ENCODE peak calls at places on chromosome 20, in six cellular contexts. G is H7, M is left cardiac atrium, T is left ventricle myocardium superior, H is NCI-H2029, W is NCI-H2171 treated with DMSO at 0.1 percent for 48 hours. J is an unnamed sample.

GRCh38 chr20:35007891-35008290 is 52.2 kb downstream of the MYH7B start:
- DNase-seq in G (peak; percentile 30), M (peak; percentile 7), T (peak; percentile 16), H (no peak), W (no peak), J (no peak)

GRCh38 chr20:61508301-61508700 is 256.2 kb downstream of the CDH4 start:
- DNase-seq in G (no peak), M (no peak), T (no peak), H (no peak), W (no peak), J (no peak)

GRCh38 chr20:63738687-63739128 is 868 bp upstream of the SLC2A4RG start:
- DNase-seq in G (no peak), M (peak; percentile 77), T (peak; percentile 86), H (no peak), W (peak; percentile 50), J (peak; percentile 82)

GRCh38 chr20:49690899-49691620 is 22.6 kb downstream of the B4GALT5 start:
- DNase-seq in G (no peak), M (no peak), T (no peak), H (no peak), W (no peak), J (no peak)

GRCh38 chr20:13735829-13736228 is 48.9 kb downstream of the ESF1 start:
- DNase-seq in G (no peak), M (no peak), T (no peak), H (no peak), W (no peak), J (no peak)

GRCh38 chr20:1326031-1326930 is 2.7 kb downstream of the SDCBP2 start:
- DNase-seq in G (no peak), M (peak; percentile 57), T (no peak), H (no peak), W (no peak), J (no peak)

GRCh38 chr20:10171864-10172751 is 46.5 kb upstream of the SNAP25 start:
- DNase-seq in G (peak; percentile 83), M (peak; percentile 45), T (peak; percentile 31), H (peak; percentile 70), W (peak; percentile 97), J (peak; percentile 71)

GRCh38 chr20:42530855-42531674 is 658.6 kb downstream of the PTPRT start:
- DNase-seq in G (peak; percentile 45), M (no peak), T (no peak), H (peak; percentile 35), W (peak; percentile 33), J (peak; percentile 13)

GRCh38 chr20:31824554-31825313 is 5.6 kb downstream of the MYLK2 start:
- DNase-seq in G (peak; percentile 32), M (no peak), T (no peak), H (peak; percentile 63), W (no peak), J (no peak)

GRCh38 chr20:18391686-18392085 is 75.1 kb downstream of the DZANK1 start:
- DNase-seq in G (no peak), M (no peak), T (no peak), H (no peak), W (no peak), J (no peak)

GRCh38 chr20:57076202-57076651 is 190.2 kb downstream of the BMP7 start:
- DNase-seq in G (no peak), M (no peak), T (no peak), H (no peak), W (no peak), J (no peak)

GRCh38 chr20:63495771-63496403 is 3.0 kb downstream of the EEF1A2 start:
- DNase-seq in G (peak; percentile 97), M (peak; percentile 75), T (peak; percentile 82), H (peak; percentile 16), W (peak; percentile 63), J (peak; percentile 87)

GRCh38 chr20:36957875-36958667 is 6.6 kb upstream of the SAMHD1 start:
- DNase-seq in G (no peak), M (no peak), T (no peak), H (no peak), W (no peak), J (no peak)

GRCh38 chr20:47146703-47147102 is 209.8 kb downstream of the ZMYND8 start:
- DNase-seq in G (no peak), M (no peak), T (no peak), H (no peak), W (no peak), J (no peak)

GRCh38 chr20:64223526-64224067 is 32.0 kb upstream of the PCMTD2 start:
- DNase-seq in G (peak; percentile 98), M (peak; percentile 44), T (peak; percentile 70), H (peak; percentile 57), W (no peak), J (peak; percentile 92)

GRCh38 chr20:10061641-10062040 is 26.9 kb downstream of the ANKEF1 start:
- DNase-seq in G (no peak), M (no peak), T (no peak), H (peak; percentile 46), W (peak; percentile 100), J (no peak)

GRCh38 chr20:43938017-43938655 is 23.5 kb downstream of the TOX2 start:
- DNase-seq in G (no peak), M (no peak), T (no peak), H (no peak), W (no peak), J (no peak)

GRCh38 chr20:45782890-45783289 is 8.8 kb downstream of the WFDC3 start:
- DNase-seq in G (no peak), M (no peak), T (no peak), H (no peak), W (no peak), J (no peak)

GRCh38 chr20:36320898-36321695 is 15.0 kb downstream of the DLGAP4 start:
- DNase-seq in G (peak; percentile 32), M (no peak), T (no peak), H (no peak), W (no peak), J (no peak)

GRCh38 chr20:43535370-43536004 is 23.3 kb upstream of the SGK2 start:
- DNase-seq in G (no peak), M (no peak), T (no peak), H (no peak), W (no peak), J (no peak)

GRCh38 chr20:51889466-51889865 is 87.1 kb upstream of the SALL4 start:
- DNase-seq in G (peak; percentile 54), M (no peak), T (no peak), H (no peak), W (no peak), J (peak; percentile 78)

GRCh38 chr20:19786311-19786710 is 28.3 kb downstream of the RIN2 start:
- DNase-seq in G (no peak), M (peak; percentile 67), T (peak; percentile 58), H (peak; percentile 84), W (peak; percentile 99), J (peak; percentile 60)

GRCh38 chr20:49409302-49409969 is 73.0 kb downstream of the KCNB1 start:
- DNase-seq in G (no peak), M (no peak), T (no peak), H (no peak), W (no peak), J (no peak)

GRCh38 chr20:25300496-25301170 is 52.7 kb downstream of the PYGB start:
- DNase-seq in G (no peak), M (no peak), T (no peak), H (no peak), W (no peak), J (peak; percentile 23)

GRCh38 chr20:3862333-3862732 is 15.7 kb downstream of the MAVS start:
- DNase-seq in G (no peak), M (no peak), T (no peak), H (no peak), W (no peak), J (no peak)

GRCh38 chr20:32062776-32063170 is 10.7 kb downstream of the HCK start:
- DNase-seq in G (no peak), M (peak; percentile 64), T (peak; percentile 72), H (no peak), W (no peak), J (no peak)

GRCh38 chr20:56627122-56628014 is 1.7 kb upstream of the TFAP2C start:
- DNase-seq in G (peak; percentile 78), M (no peak), T (no peak), H (no peak), W (no peak), J (peak; percentile 35)

GRCh38 chr20:19770375-19770774 is 12.3 kb downstream of the RIN2 start:
- DNase-seq in G (peak; percentile 65), M (no peak), T (no peak), H (no peak), W (peak; percentile 34), J (peak; percentile 25)

GRCh38 chr20:61185181-61185580 is 66.9 kb upstream of the CDH4 start:
- DNase-seq in G (no peak), M (no peak), T (no peak), H (no peak), W (no peak), J (no peak)

GRCh38 chr20:57957397-57958049 is 247.7 kb upstream of the PMEPA1 start:
- DNase-seq in G (no peak), M (no peak), T (no peak), H (no peak), W (no peak), J (no peak)

GRCh38 chr20:17558154-17558940 is 11.5 kb upstream of the DSTN start:
- DNase-seq in G (peak; percentile 53), M (peak; percentile 67), T (no peak), H (peak; percentile 76), W (no peak), J (peak; percentile 60)

GRCh38 chr20:22691369-22692118 is 107.2 kb upstream of the FOXA2 start:
- DNase-seq in G (peak; percentile 84), M (peak; percentile 82), T (peak; percentile 83), H (peak; percentile 35), W (peak; percentile 61), J (peak; percentile 85)